ENCODE peak calls at places on chromosomes 16 and 17, in four cellular contexts. One of them, this sample, is unnamed.

GRCh38 chr17:21165922-21166598 is 39.3 kb downstream of the DHRS7B start:
- DNase-seq in activated CD4-positive, alpha-beta memory T cell treated with anti-CD3 and anti-CD28 coated beads for 36 hours: no peak
- DNase-seq in COR-L47: no peak
- DNase-seq in ovary: no peak
- DNase-seq in this sample: no peak

GRCh38 chr17:7249219-7249618 is 2.3 kb downstream of the CTDNEP1 start:
- DNase-seq in COR-L47: no peak
- DNase-seq in ovary: no peak
- DNase-seq in activated CD4-positive, alpha-beta memory T cell treated with anti-CD3 and anti-CD28 coated beads for 36 hours: no peak
- DNase-seq in this sample: no peak

GRCh38 chr16:68275611-68276191 is 11.4 kb downstream of the SLC7A6 start:
- DNase-seq in ovary: no peak
- DNase-seq in activated CD4-positive, alpha-beta memory T cell treated with anti-CD3 and anti-CD28 coated beads for 36 hours: peak
- DNase-seq in COR-L47: no peak
- DNase-seq in this sample: no peak

GRCh38 chr17:28544402-28545140 is 7.9 kb downstream of the UNC119 start:
- DNase-seq in ovary: no peak
- DNase-seq in COR-L47: no peak
- DNase-seq in activated CD4-positive, alpha-beta memory T cell treated with anti-CD3 and anti-CD28 coated beads for 36 hours: no peak
- DNase-seq in this sample: no peak

GRCh38 chr16:89452241-89452640 is 38.1 kb downstream of the ANKRD11 start:
- DNase-seq in ovary: no peak
- DNase-seq in COR-L47: no peak
- DNase-seq in activated CD4-positive, alpha-beta memory T cell treated with anti-CD3 and anti-CD28 coated beads for 36 hours: no peak
- DNase-seq in this sample: no peak

GRCh38 chr16:3542601-3543373 is 34.4 kb downstream of the NLRC3 start:
- DNase-seq in COR-L47: no peak
- DNase-seq in activated CD4-positive, alpha-beta memory T cell treated with anti-CD3 and anti-CD28 coated beads for 36 hours: no peak
- DNase-seq in ovary: no peak
- DNase-seq in this sample: no peak

GRCh38 chr17:39229274-39229913 is 3.6 kb upstream of the STAC2 start:
- DNase-seq in activated CD4-positive, alpha-beta memory T cell treated with anti-CD3 and anti-CD28 coated beads for 36 hours: no peak
- DNase-seq in ovary: no peak
- DNase-seq in COR-L47: no peak
- DNase-seq in this sample: no peak

GRCh38 chr16:20001856-20002707 is 71.6 kb downstream of the GPR139 start:
- DNase-seq in activated CD4-positive, alpha-beta memory T cell treated with anti-CD3 and anti-CD28 coated beads for 36 hours: no peak
- DNase-seq in ovary: no peak
- DNase-seq in COR-L47: no peak
- DNase-seq in this sample: no peak

GRCh38 chr16:89022051-89022836 is 45.2 kb upstream of the CBFA2T3 start:
- DNase-seq in COR-L47: no peak
- DNase-seq in ovary: no peak
- DNase-seq in activated CD4-positive, alpha-beta memory T cell treated with anti-CD3 and anti-CD28 coated beads for 36 hours: no peak
- DNase-seq in this sample: no peak

GRCh38 chr16:73196670-73197069 is 148.7 kb upstream of the ZFHX3 start:
- DNase-seq in ovary: peak
- DNase-seq in COR-L47: peak
- DNase-seq in activated CD4-positive, alpha-beta memory T cell treated with anti-CD3 and anti-CD28 coated beads for 36 hours: peak
- DNase-seq in this sample: peak

GRCh38 chr17:31517524-31517923 is 126.0 kb downstream of the RAB11FIP4 start:
- DNase-seq in COR-L47: peak
- DNase-seq in ovary: no peak
- DNase-seq in activated CD4-positive, alpha-beta memory T cell treated with anti-CD3 and anti-CD28 coated beads for 36 hours: no peak
- DNase-seq in this sample: peak

GRCh38 chr17:2926019-2926650 is 129.9 kb downstream of the RAP1GAP2 start:
- DNase-seq in ovary: no peak
- DNase-seq in activated CD4-positive, alpha-beta memory T cell treated with anti-CD3 and anti-CD28 coated beads for 36 hours: no peak
- DNase-seq in COR-L47: no peak
- DNase-seq in this sample: no peak

GRCh38 chr16:49427771-49428170 is 54.2 kb downstream of the C16orf78 start:
- DNase-seq in COR-L47: no peak
- DNase-seq in activated CD4-positive, alpha-beta memory T cell treated with anti-CD3 and anti-CD28 coated beads for 36 hours: no peak
- DNase-seq in ovary: no peak
- DNase-seq in this sample: no peak

GRCh38 chr16:75479421-75479990 is 15.0 kb upstream of the TMEM170A start:
- DNase-seq in ovary: no peak
- DNase-seq in activated CD4-positive, alpha-beta memory T cell treated with anti-CD3 and anti-CD28 coated beads for 36 hours: no peak
- DNase-seq in COR-L47: no peak
- DNase-seq in this sample: no peak

GRCh38 chr16:84692451-84692850 is 7.3 kb upstream of the USP10 start:
- DNase-seq in COR-L47: no peak
- DNase-seq in ovary: no peak
- DNase-seq in activated CD4-positive, alpha-beta memory T cell treated with anti-CD3 and anti-CD28 coated beads for 36 hours: no peak
- DNase-seq in this sample: peak

GRCh38 chr16:23941963-23942564 is 106.3 kb downstream of the PRKCB start:
- DNase-seq in COR-L47: no peak
- DNase-seq in activated CD4-positive, alpha-beta memory T cell treated with anti-CD3 and anti-CD28 coated beads for 36 hours: no peak
- DNase-seq in ovary: no peak
- DNase-seq in this sample: no peak

This sample was measured in endothelial cell.